ENCODE peak calls at places on chromosomes 6 and 20, in ten cellular contexts. A is fibroblast of gingiva; K is HEK293T; D is activated CD4-positive, alpha-beta T cell treated with anti-CD3 and anti-CD28 coated beads, Interleukin-2, amount 50 U/mL, for 48 hours; Q is K562; L is CD8-positive, alpha-beta T cell; E is Caki2; T is activated naive CD4-positive, alpha-beta T cell treated with Interleukin-2 at 50 U/mL for 16 hours; M is ELR; R is adipocyte. Y is an unnamed sample.

GRCh38 chr6:129055796-129056195 is 172.9 kb downstream of the LAMA2 start:
- DNase-seq in K (no peak), L (no peak), Q (no peak), A (no peak), R (no peak), E (no peak), M (no peak), D (no peak), T (no peak), Y (no peak)

GRCh38 chr20:1622450-1622849 is 2.6 kb upstream of the SIRPB1 start:
- DNase-seq in Q (no peak), M (no peak), E (no peak), D (no peak), R (no peak), K (no peak), A (no peak), T (no peak), L (no peak), Y (no peak)

GRCh38 chr20:63549679-63550282 is 2.2 kb upstream of the SRMS start:
- DNase-seq in M (no peak), Q (no peak), K (no peak), L (no peak), R (no peak), A (no peak), D (no peak), E (no peak), T (no peak), Y (no peak)

GRCh38 chr6:41147917-41148316 is 6.2 kb downstream of the TREML1 start:
- DNase-seq in E (no peak), D (no peak), M (no peak), T (no peak), R (no peak), Q (no peak), K (no peak), L (no peak), A (no peak), Y (no peak)

GRCh38 chr6:2749972-2750600 is 636 bp downstream of the MYLK4 start:
- DNase-seq in A (peak; percentile 46), K (peak; percentile 64), D (peak; percentile 75), T (peak; percentile 69), R (peak; percentile 85), L (peak; percentile 73), Q (peak; percentile 71), E (peak; percentile 39), M (peak; percentile 67), Y (peak; percentile 76)

GRCh38 chr20:4091332-4092135 is 76.2 kb upstream of the RNF24 start:
- DNase-seq in A (peak; percentile 19), K (peak; percentile 78), R (peak; percentile 51), D (peak; percentile 62), M (peak; percentile 65), Q (peak; percentile 66), E (peak; percentile 29), L (peak; percentile 49), T (peak; percentile 51), Y (peak; percentile 78)

GRCh38 chr6:73290435-73290834 is 27.4 kb upstream of the KHDC1 start:
- DNase-seq in D (no peak), K (no peak), L (no peak), T (no peak), A (no peak), R (no peak), Q (no peak), E (no peak), M (peak; percentile 69), Y (no peak)

GRCh38 chr20:61112515-61112914 is 139.5 kb upstream of the CDH4 start:
- DNase-seq in D (no peak), A (no peak), M (no peak), K (no peak), R (no peak), Q (no peak), E (no peak), L (no peak), T (no peak), Y (no peak)

GRCh38 chr6:53041356-53041755 is 23.8 kb upstream of the FBXO9 start:
- DNase-seq in A (peak; percentile 50), M (peak; percentile 61), L (no peak), Q (no peak), T (no peak), K (no peak), D (no peak), E (no peak), R (peak; percentile 65), Y (no peak)

GRCh38 chr6:162798546-162798945 is 70.8 kb downstream of the PACRG start:
- DNase-seq in M (peak; percentile 51), K (no peak), R (no peak), E (no peak), A (no peak), D (no peak), L (no peak), T (no peak), Q (no peak), Y (no peak)

GRCh38 chr20:7269452-7269851 is 502.0 kb downstream of the BMP2 start:
- DNase-seq in R (no peak), A (no peak), Q (no peak), E (no peak), L (no peak), K (no peak), D (no peak), T (no peak), M (no peak), Y (no peak)

GRCh38 chr6:161038229-161039003 is 46.8 kb downstream of the MAP3K4 start:
- DNase-seq in L (no peak), M (peak; percentile 95), Q (no peak), E (peak; percentile 96), A (peak; percentile 88), T (no peak), R (peak; percentile 70), K (no peak), D (no peak), Y (no peak)

GRCh38 chr6:291148-291696 is 1.1 kb upstream of the DUSP22 start:
- DNase-seq in A (no peak), R (no peak), D (no peak), K (no peak), E (no peak), Q (no peak), M (peak; percentile 32), L (no peak), T (no peak), Y (no peak)

GRCh38 chr20:42747765-42748411 is 441.8 kb downstream of the PTPRT start:
- DNase-seq in K (no peak), D (no peak), R (no peak), A (no peak), E (no peak), Q (no peak), M (no peak), L (no peak), T (no peak), Y (no peak)

GRCh38 chr6:101126501-101126900 is 245.4 kb upstream of the ASCC3 start:
- DNase-seq in A (no peak), E (no peak), K (no peak), R (no peak), Q (no peak), D (no peak), L (no peak), M (no peak), T (no peak), Y (no peak)

GRCh38 chr6:144662812-144663211 is 377.7 kb downstream of the UTRN start:
- DNase-seq in D (no peak), L (no peak), A (no peak), Q (no peak), R (no peak), T (no peak), M (no peak), E (no peak), K (no peak), Y (no peak)

GRCh38 chr6:135932651-135933050 is 81.2 kb downstream of the PDE7B start:
- DNase-seq in R (no peak), M (no peak), D (no peak), L (no peak), E (peak; percentile 39), K (no peak), T (no peak), Q (no peak), A (no peak), Y (no peak)

GRCh38 chr20:2640899-2641298 is 11.5 kb upstream of the NOP56 start:
- DNase-seq in M (no peak), A (no peak), E (no peak), K (no peak), R (no peak), Q (no peak), T (no peak), D (no peak), L (no peak), Y (no peak)

GRCh38 chr6:63839485-63839884 is 203.9 kb downstream of the PHF3 start:
- DNase-seq in E (no peak), T (no peak), R (no peak), Q (no peak), M (no peak), L (no peak), D (no peak), K (no peak), A (peak; percentile 72), Y (no peak)

GRCh38 chr6:35498407-35499045 is 1.6 kb upstream of the TEAD3 start:
- DNase-seq in M (peak; percentile 23), K (no peak), D (no peak), L (no peak), Q (no peak), T (no peak), R (peak; percentile 37), E (no peak), A (no peak), Y (no peak)

GRCh38 chr20:5328228-5328627 is 11.5 kb upstream of the PROKR2 start:
- DNase-seq in L (no peak), R (no peak), A (no peak), D (no peak), K (no peak), M (no peak), E (no peak), T (no peak), Q (no peak), Y (no peak)

GRCh38 chr6:25701807-25702206 is 49.8 kb downstream of the SCGN start:
- DNase-seq in T (no peak), Q (no peak), K (no peak), M (no peak), A (no peak), R (no peak), D (no peak), L (no peak), E (no peak), Y (no peak)

GRCh38 chr20:38061109-38061508 is 27.6 kb downstream of the RPRD1B start:
- DNase-seq in Q (no peak), M (no peak), D (no peak), A (no peak), K (no peak), T (no peak), L (no peak), E (no peak), R (no peak), Y (no peak)

GRCh38 chr6:157982297-157982579 is 575 bp downstream of the SYNJ2 start:
- DNase-seq in R (peak; percentile 70), Q (no peak), A (no peak), T (peak; percentile 30), D (peak; percentile 36), E (peak; percentile 18), M (peak; percentile 66), L (no peak), K (peak; percentile 52), Y (peak; percentile 47)

GRCh38 chr20:12847862-12848261 is 160.9 kb upstream of the SPTLC3 start:
- DNase-seq in K (no peak), Q (no peak), M (no peak), E (peak; percentile 35), D (no peak), R (peak; percentile 8), L (no peak), T (no peak), A (no peak), Y (no peak)

GRCh38 chr6:34237316-34237721 is 646 bp downstream of the HMGA1 start:
- DNase-seq in M (peak; percentile 37), Q (peak; percentile 85), T (peak; percentile 44), A (no peak), K (peak; percentile 48), L (no peak), D (no peak), R (peak; percentile 64), E (no peak), Y (peak; percentile 63)

GRCh38 chr20:63005862-63006564 is 751 bp downstream of the BHLHE23 start:
- DNase-seq in R (no peak), L (no peak), Q (no peak), D (no peak), K (no peak), T (no peak), A (peak; percentile 4), E (no peak), M (no peak), Y (peak; percentile 58)

GRCh38 chr6:89413006-89413400 is 930 bp upstream of the RRAGD start:
- DNase-seq in A (no peak), T (no peak), Q (no peak), M (no peak), E (no peak), D (no peak), L (no peak), K (no peak), R (no peak), Y (no peak)

Y was measured in glutamatergic neuron.